ENCODE peak calls at places on chromosomes 5 and 9, in four cellular contexts. O is sigmoid colon, T is uterus, Q is fibroblast of mammary gland. S is an unnamed sample.

GRCh38 chr9:131588396-131588795 is 43.1 kb downstream of the PRRT1B start:
- DNase-seq in T (no peak), O (no peak), Q (no peak), S (no peak)

GRCh38 chr9:38138276-38138675 is 69.2 kb upstream of the SHB start:
- DNase-seq in O (no peak), Q (no peak), T (no peak), S (no peak)

GRCh38 chr5:171386861-171387254 is 791 bp upstream of the NPM1 start:
- DNase-seq in Q (no peak), T (peak; percentile 19), O (no peak), S (no peak)

GRCh38 chr5:6849569-6849968 is 136.3 kb downstream of the TENT4A start:
- DNase-seq in O (no peak), T (no peak), Q (no peak), S (peak; percentile 9)

GRCh38 chr5:20972419-20972925 is 984.5 kb upstream of the CDH18 start:
- DNase-seq in T (no peak), O (peak; percentile 70), Q (peak; percentile 5), S (peak; percentile 77)

GRCh38 chr9:135355466-135356420 is 123.8 kb upstream of the PPP1R26 start:
- DNase-seq in T (no peak), Q (no peak), O (no peak), S (no peak)

GRCh38 chr5:133360693-133361479 is 251.5 kb downstream of the FSTL4 start:
- DNase-seq in Q (no peak), O (no peak), T (no peak), S (no peak)

GRCh38 chr9:112380771-112381181 is 868 bp downstream of the HSDL2 start:
- DNase-seq in Q (peak; percentile 31), O (no peak), T (no peak), S (no peak)

GRCh38 chr5:102277059-102277621 is 18.9 kb downstream of the SLCO4C1 start:
- DNase-seq in Q (no peak), T (no peak), O (no peak), S (no peak)

GRCh38 chr5:57468481-57469165 is 14.0 kb downstream of the ACTBL2 start:
- DNase-seq in Q (peak; percentile 87), O (no peak), T (no peak), S (no peak)

GRCh38 chr5:25553082-25553481 is 908.3 kb upstream of the CDH10 start:
- DNase-seq in T (no peak), O (no peak), Q (no peak), S (no peak)

GRCh38 chr9:69376651-69377050 is 51.6 kb downstream of the ENTREP1 start:
- DNase-seq in T (peak; percentile 47), O (no peak), Q (peak; percentile 92), S (peak; percentile 81)

GRCh38 chr5:623531-623930 is 11.4 kb downstream of the CEP72 start:
- DNase-seq in T (no peak), O (no peak), Q (no peak), S (no peak)

GRCh38 chr5:111511174-111512025 is 935 bp downstream of the STARD4 start:
- DNase-seq in Q (peak; percentile 51), T (no peak), O (no peak), S (no peak)

GRCh38 chr9:107484117-107484723 is 5.3 kb downstream of the KLF4 start:
- DNase-seq in Q (peak; percentile 86), O (no peak), T (no peak), S (no peak)

GRCh38 chr5:19143935-19144334 is 844.1 kb downstream of the CDH18 start:
- DNase-seq in T (no peak), Q (no peak), O (no peak), S (no peak)

GRCh38 chr5:130476325-130476724 is 572.1 kb downstream of the CHSY3 start:
- DNase-seq in O (no peak), Q (no peak), T (no peak), S (no peak)

GRCh38 chr9:105510024-105510423 is 47.9 kb upstream of the FKTN start:
- DNase-seq in Q (peak; percentile 85), O (no peak), T (no peak), S (no peak)

GRCh38 chr5:71663570-71663969 is 55.5 kb upstream of the CARTPT start:
- DNase-seq in T (no peak), O (no peak), Q (peak; percentile 3), S (no peak)

GRCh38 chr9:114314881-114315722 is 7.8 kb upstream of the ORM1 start:
- DNase-seq in O (no peak), T (peak; percentile 12), Q (peak; percentile 14), S (peak; percentile 60)

GRCh38 chr9:22817181-22817580 is 370.6 kb downstream of the DMRTA1 start:
- DNase-seq in O (no peak), Q (peak; percentile 26), T (no peak), S (no peak)

GRCh38 chr5:125006011-125006685 is 259.7 kb upstream of the ZNF608 start:
- DNase-seq in Q (no peak), O (no peak), T (no peak), S (no peak)

GRCh38 chr9:5435912-5436311 is 1.8 kb downstream of the PLGRKT start:
- DNase-seq in Q (no peak), O (no peak), T (no peak), S (no peak)

GRCh38 chr5:151223447-151224264 is at the start of gene CCDC69:
- DNase-seq in O (peak; percentile 91), Q (peak; percentile 47), T (peak; percentile 76), S (peak; percentile 79)

GRCh38 chr5:150829744-150830143 is 16.6 kb upstream of the IRGM start:
- DNase-seq in Q (no peak), O (no peak), T (no peak), S (no peak)

GRCh38 chr5:171434874-171435273 is 15.4 kb downstream of the FGF18 start:
- DNase-seq in O (no peak), T (no peak), Q (no peak), S (no peak)

GRCh38 chr5:93019896-93020295 is 561.1 kb downstream of the NR2F1-AS1 start:
- DNase-seq in T (no peak), O (no peak), Q (no peak), S (no peak)

GRCh38 chr9:78131969-78132687 is 100.5 kb upstream of the GNAQ start:
- DNase-seq in O (no peak), T (no peak), Q (peak; percentile 22), S (no peak)

GRCh38 chr9:27154923-27155322 is 45.9 kb downstream of the TEK start:
- DNase-seq in O (no peak), Q (peak; percentile 83), T (no peak), S (no peak)

GRCh38 chr9:6938447-6938846 is 180.7 kb downstream of the KDM4C start:
- DNase-seq in O (no peak), Q (peak; percentile 92), T (no peak), S (no peak)

GRCh38 chr5:151080620-151081425 is at the start of gene TNIP1:
- DNase-seq in O (peak; percentile 97), T (peak; percentile 96), Q (peak; percentile 78), S (peak; percentile 91)

GRCh38 chr5:139960723-139961383 is 82.2 kb downstream of the NRG2 start:
- DNase-seq in T (no peak), Q (no peak), O (no peak), S (peak; percentile 26)

GRCh38 chr9:89919171-89919681 is 314.4 kb downstream of the GADD45G start:
- DNase-seq in Q (no peak), T (no peak), O (no peak), S (no peak)

DNA sequence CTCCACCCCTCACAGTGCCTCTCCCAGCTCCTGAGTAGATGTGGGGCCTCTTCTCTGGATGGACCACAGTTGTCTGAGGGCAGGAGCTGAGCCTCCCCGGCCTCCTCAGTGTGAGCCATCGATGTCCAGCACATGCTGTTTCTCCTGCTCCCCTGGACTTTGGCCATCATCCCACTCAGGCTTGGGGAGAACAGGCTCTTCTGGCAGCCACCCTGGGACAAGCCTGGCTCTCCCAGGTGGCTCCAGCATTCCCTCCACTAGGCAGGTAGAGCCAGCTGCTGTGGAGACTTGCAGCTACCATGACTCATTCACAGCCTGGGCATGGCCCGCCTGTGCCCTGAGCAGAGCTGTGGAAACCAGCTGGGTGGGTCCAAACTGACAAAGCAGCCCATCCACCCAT is 77.0 kb downstream of the CSNK1A1 start:
- DNase-seq in O (no peak), Q (peak; percentile 40), T (peak; percentile 15), S (no peak)
- H3K4me3 ChIP-seq in O (no peak overlapping the region), Q (no peak overlapping the region), T (no peak overlapping the region), S (no peak overlapping the region)

GRCh38 chr5:73743161-73743560 is 117.2 kb downstream of the ARHGEF28 start:
- DNase-seq in Q (no peak), T (no peak), O (no peak), S (no peak)
- H3K4me3 ChIP-seq in Q (no peak overlapping the region), T (no peak overlapping the region), O (no peak overlapping the region), S (no peak overlapping the region)

GRCh38 chr9:126618200-126618589 is 4.5 kb downstream of the LMX1B start:
- DNase-seq in Q (no peak), O (no peak), T (no peak), S (no peak)
- H3K4me3 ChIP-seq in Q (no peak overlapping the region), O (no peak overlapping the region), T (no peak overlapping the region), S (no peak overlapping the region)

DNA sequence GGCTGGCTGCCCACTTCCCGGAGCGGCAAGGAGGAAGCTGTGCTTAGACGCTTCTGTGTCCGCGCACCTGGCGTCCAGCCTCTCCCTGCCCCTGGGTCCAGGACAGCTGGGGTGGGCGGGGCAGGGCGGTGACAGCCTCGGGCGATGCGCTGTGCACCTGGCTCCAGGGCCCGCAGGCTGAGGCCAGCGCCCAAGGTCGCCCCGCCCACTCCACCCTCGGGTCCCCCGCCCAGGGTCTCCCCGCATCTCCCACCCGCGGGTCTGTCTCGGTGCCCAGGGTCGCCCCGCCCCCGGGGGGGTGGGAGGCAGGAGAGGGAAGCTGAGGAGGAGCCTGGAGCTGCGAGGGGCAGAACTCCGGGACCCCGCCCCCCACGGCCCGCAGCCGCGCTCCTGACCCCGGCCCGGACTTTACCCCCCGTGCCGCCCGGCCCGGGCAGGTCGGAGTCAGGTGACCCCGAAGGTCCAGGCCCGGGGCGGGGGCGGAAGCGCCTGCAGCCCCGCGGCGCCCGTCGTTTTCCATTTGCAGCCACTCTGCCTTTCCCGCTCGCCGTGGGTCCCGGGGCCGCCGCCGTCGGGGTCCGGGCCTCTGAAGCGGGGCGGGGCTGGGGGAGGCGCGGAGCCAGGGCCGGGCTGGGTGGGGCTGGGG is at the start of gene ENTPD8:
- DNase-seq in Q (no peak), O (no peak), T (no peak), S (no peak)
- H3K4me3 ChIP-seq in Q (no peak within 1 kb of the TSS), O (peak within 1 kb of the TSS; percentile 32), T (no peak within 1 kb of the TSS), S (peak within 1 kb of the TSS; percentile 66)

DNA sequence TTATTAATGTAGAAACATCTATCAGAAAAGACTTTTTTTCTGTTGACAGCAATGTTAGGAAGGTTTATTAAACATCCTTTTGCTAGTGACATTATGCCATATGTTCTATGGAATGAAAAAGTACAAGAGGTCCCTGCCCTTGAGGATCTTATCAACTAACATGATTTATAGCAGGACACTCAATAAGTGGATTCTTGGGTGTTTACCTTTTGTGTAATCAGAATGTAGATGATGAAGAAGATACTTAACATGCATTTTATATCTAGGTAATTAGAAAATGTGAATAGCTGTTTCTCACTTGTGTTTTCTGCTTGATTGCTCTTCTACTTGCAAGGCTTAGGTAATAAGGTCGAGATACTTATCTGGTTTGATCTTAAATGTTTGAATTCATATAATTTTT is 4.9 kb downstream of the HMGCR start:
- DNase-seq in O (no peak), T (no peak), Q (no peak), S (no peak)
- H3K4me3 ChIP-seq in O (no peak overlapping the region), T (no peak overlapping the region), Q (no peak overlapping the region), S (no peak overlapping the region)